ENCODE peak calls at places on chromosomes 12 and 14, in four cellular contexts. K, Q, A and J are unnamed samples.

GRCh38 chr14:22419620-22420019 is 169.4 kb downstream of the DAD1 start:
- DNase-seq in Q (no peak), A (no peak), K (no peak), J (no peak)

GRCh38 chr12:103810108-103810507 is 30.9 kb downstream of the NT5DC3 start:
- DNase-seq in Q (no peak), A (no peak), K (no peak), J (no peak)

GRCh38 chr12:109291531-109292341 is 17.3 kb downstream of the FOXN4 start:
- DNase-seq in A (no peak), Q (no peak), K (peak; percentile 11), J (peak; percentile 79)

GRCh38 chr14:57747036-57747435 is 118.9 kb downstream of the SLC35F4 start:
- DNase-seq in K (peak; percentile 35), Q (no peak), A (no peak), J (peak; percentile 75)

GRCh38 chr12:120470150-120470817 is 736 bp upstream of the SRSF9 start:
- DNase-seq in Q (no peak), K (no peak), A (no peak), J (no peak)

GRCh38 chr12:52873513-52873831 is 24.7 kb upstream of the KRT78 start:
- DNase-seq in Q (no peak), K (no peak), A (no peak), J (no peak)

GRCh38 chr12:132325733-132326130 is 3.7 kb downstream of the GALNT9 start:
- DNase-seq in K (no peak), A (no peak), Q (peak; percentile 27), J (peak; percentile 82)

GRCh38 chr12:124311292-124312109 is 16.6 kb downstream of the RFLNA start:
- DNase-seq in A (no peak), Q (peak; percentile 40), K (no peak), J (peak; percentile 59)

GRCh38 chr14:53161758-53162512 is 8.8 kb upstream of the DDHD1 start:
- DNase-seq in K (no peak), A (no peak), Q (no peak), J (no peak)

GRCh38 chr12:1527789-1528188 is 66.6 kb downstream of the FBXL14 start:
- DNase-seq in A (no peak), K (no peak), Q (no peak), J (no peak)

GRCh38 chr12:30329281-30329680 is 366.4 kb downstream of the IPO8 start:
- DNase-seq in A (no peak), K (no peak), Q (no peak), J (no peak)

GRCh38 chr12:89950421-89950820 is 241.8 kb upstream of the ATP2B1 start:
- DNase-seq in K (no peak), A (peak; percentile 5), Q (no peak), J (no peak)

GRCh38 chr12:58425481-58426392 is 484.4 kb downstream of the ATP23 start:
- DNase-seq in A (no peak), K (peak; percentile 92), Q (no peak), J (peak; percentile 24)

GRCh38 chr12:67991158-67991557 is 1.9 kb downstream of the IFNG-AS1 start:
- DNase-seq in K (no peak), A (no peak), Q (no peak), J (no peak)

GRCh38 chr12:3342051-3342450 is 149.0 kb upstream of the PRMT8 start:
- DNase-seq in Q (no peak), A (no peak), K (peak; percentile 48), J (no peak)

GRCh38 chr14:63224196-63224595 is 20.0 kb downstream of the RHOJ start:
- DNase-seq in Q (no peak), K (no peak), A (no peak), J (no peak)

GRCh38 chr12:106123551-106123991 is 15.2 kb downstream of the NUAK1 start:
- DNase-seq in K (no peak), Q (no peak), A (no peak), J (no peak)

GRCh38 chr14:38522724-38523123 is 266.8 kb upstream of the CLEC14A start:
- DNase-seq in Q (no peak), A (no peak), K (no peak), J (peak; percentile 42)

GRCh38 chr14:100663528-100664052 is 63.1 kb upstream of the DLK1 start:
- DNase-seq in Q (peak; percentile 21), A (no peak), K (no peak), J (no peak)

GRCh38 chr12:109998241-109998903 is 858 bp upstream of the ANKRD13A start:
- DNase-seq in A (no peak), K (no peak), Q (no peak), J (no peak)

GRCh38 chr14:105049753-105050550 is 15.3 kb downstream of the GPR132 start:
- DNase-seq in A (no peak), K (no peak), Q (no peak), J (no peak)